ENCODE peak calls at places on chromosome 21, in four cellular contexts. L is endothelial cell of umbilical vein, D is fibroblast of lung, O is tibial artery. R is an unnamed sample.

GRCh38 chr21:46253610-46254124 is 25.1 kb upstream of the LSS start:
- DNase-seq in L (peak), D (peak), O (no peak), R (no peak)

GRCh38 chr21:19228241-19228640 is 824.7 kb upstream of the TMPRSS15 start:
- DNase-seq in L (no peak), O (no peak), D (no peak), R (no peak)

GRCh38 chr21:38680401-38680800 is 125.3 kb upstream of the ETS2 start:
- DNase-seq in O (no peak), L (no peak), D (no peak), R (no peak)

GRCh38 chr21:32457360-32457840 is 44.9 kb downstream of the EVA1C start:
- DNase-seq in O (peak), D (peak), L (peak), R (no peak)

GRCh38 chr21:17819114-17819877 is at the start of gene C21orf91:
- DNase-seq in O (peak), L (peak), D (peak), R (peak)

GRCh38 chr21:28325618-28326017 is 667.1 kb downstream of the LTN1 start:
- DNase-seq in O (no peak), D (no peak), L (no peak), R (no peak)

GRCh38 chr21:39009587-39010225 is 173.5 kb downstream of the PSMG1 start:
- DNase-seq in D (no peak), O (no peak), L (peak), R (no peak)

GRCh38 chr21:25638634-25639166 is 358 bp upstream of the JAM2 start:
- DNase-seq in O (no peak), D (peak), L (peak), R (no peak)

GRCh38 chr21:46617267-46618051 is 12.6 kb upstream of the S100B start:
- DNase-seq in D (peak), L (peak), O (no peak), R (peak)

GRCh38 chr21:28148400-28149064 is 844.1 kb downstream of the LTN1 start:
- DNase-seq in L (no peak), D (peak), O (no peak), R (no peak)

GRCh38 chr21:39537571-39537970 is 75.2 kb upstream of the B3GALT5 start:
- DNase-seq in L (no peak), D (no peak), O (no peak), R (no peak)

GRCh38 chr21:43372663-43373386 is 54.1 kb downstream of the SIK1 start:
- DNase-seq in O (no peak), L (no peak), D (no peak), R (no peak)

GRCh38 chr21:32562915-32563314 is 22.4 kb downstream of the TCP10L start:
- DNase-seq in O (no peak), D (peak), L (peak), R (no peak)

GRCh38 chr21:22490044-22490443 is 1491.8 kb downstream of the NCAM2 start:
- DNase-seq in L (no peak), O (no peak), D (no peak), R (no peak)

GRCh38 chr21:32806810-32807386 is 35.3 kb upstream of the PAXBP1 start:
- DNase-seq in L (no peak), D (no peak), O (no peak), R (peak)

GRCh38 chr21:18244721-18245486 is at the start of gene CHODL:
- DNase-seq in O (peak), L (no peak), D (peak), R (no peak)

GRCh38 chr21:29979043-29979442 is 39.2 kb upstream of the GRIK1 start:
- DNase-seq in D (no peak), O (no peak), L (no peak), R (no peak)

GRCh38 chr21:34199121-34199910 is 125.9 kb downstream of the MRPS6 start:
- DNase-seq in O (no peak), L (no peak), D (no peak), R (no peak)

GRCh38 chr21:34200288-34200905 is 127.0 kb downstream of the MRPS6 start:
- DNase-seq in L (no peak), D (peak), O (no peak), R (no peak)

GRCh38 chr21:34201441-34201838 is 128.1 kb downstream of the MRPS6 start:
- DNase-seq in D (no peak), O (no peak), L (no peak), R (no peak)

GRCh38 chr21:34202553-34203332 is 129.4 kb downstream of the MRPS6 start:
- DNase-seq in D (peak), L (no peak), O (peak), R (no peak)

GRCh38 chr21:34201001-34201400 is 127.6 kb downstream of the MRPS6 start:
- DNase-seq in L (no peak), O (no peak), D (no peak), R (no peak)
- H3K27ac ChIP-seq in L (no peak), O (peak), D (no peak), R (no peak)

DNA sequence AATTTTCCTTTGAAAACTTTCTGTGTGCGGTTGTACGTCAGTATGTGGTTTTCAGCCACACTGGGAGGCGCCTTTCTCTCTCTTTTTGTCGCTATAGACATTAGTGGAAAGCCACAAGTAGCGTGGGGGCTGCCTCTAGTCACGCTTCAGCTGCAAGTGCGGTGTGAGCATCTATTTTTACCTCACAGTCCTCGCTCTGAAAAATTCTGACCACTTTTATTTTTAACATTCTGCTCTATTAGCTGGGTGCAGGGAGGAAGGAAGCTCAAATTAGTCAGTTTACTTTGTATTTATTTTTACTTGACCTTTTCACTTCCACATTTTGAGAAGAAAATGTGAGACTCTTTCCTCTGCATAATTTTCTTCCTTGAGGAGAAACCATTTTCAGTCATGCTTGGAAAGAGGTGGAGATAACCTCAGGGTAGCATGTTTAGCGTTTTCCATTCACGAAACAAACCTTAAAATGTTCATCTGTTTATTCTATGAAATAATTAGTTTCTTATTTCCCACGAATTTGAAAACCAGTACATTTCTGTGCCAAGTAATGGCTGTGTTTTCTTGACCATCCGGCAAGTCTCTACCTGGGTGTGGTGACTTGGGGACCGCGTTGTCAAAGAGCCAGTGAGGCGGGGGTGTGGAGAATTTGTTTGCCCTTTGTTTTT is 35.6 kb downstream of the ADARB1 start:
- DNase-seq in L (peak), D (no peak), O (no peak), R (peak)
- H3K4me3 ChIP-seq in L (peak), D (no peak), O (peak), R (no peak)

GRCh38 chr21:15121097-15121654 is 56.4 kb upstream of the NRIP1 start:
- DNase-seq in L (no peak), D (no peak), O (no peak), R (no peak)
- TF ChIP-seq CTCF in L (no peak), D (no peak), O (no peak), R (no peak)

GRCh38 chr21:26966360-26966977 is 419 bp downstream of the ADAMTS5 start:
- DNase-seq in D (no peak), O (peak), L (no peak), R (no peak)

GRCh38 chr21:26965567-26966359 is 1.1 kb downstream of the ADAMTS5 start:
- DNase-seq in D (no peak), O (peak), L (no peak), R (peak)

GRCh38 chr21:26964379-26964778 is 2.5 kb downstream of the ADAMTS5 start:
- DNase-seq in O (peak), L (no peak), D (peak), R (no peak)

GRCh38 chr21:26965091-26965566 is 1.8 kb downstream of the ADAMTS5 start:
- DNase-seq in L (no peak), O (no peak), D (no peak), R (no peak)

DNA sequence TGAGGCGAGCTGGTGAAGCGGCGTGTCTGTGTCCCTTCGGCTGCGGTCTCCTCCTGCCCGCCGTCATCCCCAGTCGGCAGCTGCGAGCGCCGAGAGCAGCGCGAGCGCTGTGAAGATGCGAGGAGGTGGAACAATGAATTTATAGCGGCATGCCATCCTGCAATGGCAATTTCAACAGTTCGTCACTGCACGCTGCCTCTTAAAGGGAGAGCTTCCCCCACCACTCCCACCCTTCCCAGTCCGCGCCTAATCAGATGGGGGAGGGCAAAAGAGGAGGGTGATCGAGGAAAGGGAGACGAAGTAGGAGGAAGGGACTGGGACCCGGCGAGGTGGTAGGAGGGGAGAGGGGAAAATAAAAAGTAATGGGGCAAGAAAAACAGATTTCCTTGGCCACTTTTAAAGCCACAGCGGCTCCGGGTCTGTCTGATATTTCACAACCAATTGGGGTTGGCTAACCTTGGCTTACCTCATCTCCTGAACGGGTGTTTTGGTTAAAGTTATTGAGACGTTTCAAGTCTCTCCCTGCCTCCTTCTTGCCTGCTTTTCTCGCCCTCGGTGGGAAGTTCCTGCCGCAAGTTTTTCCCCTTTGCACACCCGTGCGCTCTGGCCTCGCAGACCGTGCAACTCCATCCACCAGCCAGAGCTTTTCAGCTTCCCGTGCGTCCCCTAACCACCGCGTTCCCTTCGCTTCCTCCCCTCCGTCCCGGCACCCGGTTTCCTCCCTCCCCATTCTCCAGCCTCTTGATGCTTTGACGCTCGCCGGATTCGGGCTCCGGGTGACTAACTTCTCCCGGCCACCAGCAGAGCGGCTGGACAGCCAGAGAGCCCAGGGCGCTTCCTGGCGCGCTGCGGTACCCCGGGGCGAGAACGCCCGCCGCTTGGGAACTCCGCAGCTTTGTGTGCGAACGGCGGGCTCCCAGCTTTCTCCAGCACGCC is at the start of gene ADAMTS5:
- DNase-seq in O (peak), D (peak), L (peak), R (peak)
- H3K27ac ChIP-seq in O (peak), D (peak), L (no peak), R (peak)

DNA sequence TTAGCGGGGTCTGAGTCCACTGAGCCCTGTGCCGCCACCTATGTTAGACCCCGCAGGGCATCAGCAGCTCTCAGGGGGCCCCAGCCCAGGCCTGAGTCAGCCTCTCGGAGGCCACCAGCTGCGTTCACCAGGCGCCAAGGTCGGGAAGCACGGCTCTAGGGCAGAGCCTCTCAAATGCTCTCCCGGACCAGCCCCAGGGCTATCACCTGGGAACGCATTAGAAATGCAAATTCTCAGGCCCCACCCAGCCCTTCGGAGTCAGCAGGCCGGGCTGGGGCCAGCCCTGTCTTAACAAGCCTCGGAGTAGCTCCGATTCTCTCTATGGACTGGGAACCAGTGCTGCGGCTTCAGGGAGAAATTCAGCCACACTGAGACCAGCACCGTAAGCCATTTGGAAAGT is 37.2 kb upstream of the TSPEAR start:
- DNase-seq in O (no peak), L (no peak), D (no peak), R (no peak)
- H3K4me3 ChIP-seq in O (no peak), L (no peak), D (no peak), R (no peak)

GRCh38 chr21:16608209-16608830 is 878.5 kb downstream of the USP25 start:
- DNase-seq in D (peak), O (no peak), L (no peak), R (no peak)
- TF ChIP-seq CTCF in D (no peak), O (no peak), L (no peak), R (peak)

DNA sequence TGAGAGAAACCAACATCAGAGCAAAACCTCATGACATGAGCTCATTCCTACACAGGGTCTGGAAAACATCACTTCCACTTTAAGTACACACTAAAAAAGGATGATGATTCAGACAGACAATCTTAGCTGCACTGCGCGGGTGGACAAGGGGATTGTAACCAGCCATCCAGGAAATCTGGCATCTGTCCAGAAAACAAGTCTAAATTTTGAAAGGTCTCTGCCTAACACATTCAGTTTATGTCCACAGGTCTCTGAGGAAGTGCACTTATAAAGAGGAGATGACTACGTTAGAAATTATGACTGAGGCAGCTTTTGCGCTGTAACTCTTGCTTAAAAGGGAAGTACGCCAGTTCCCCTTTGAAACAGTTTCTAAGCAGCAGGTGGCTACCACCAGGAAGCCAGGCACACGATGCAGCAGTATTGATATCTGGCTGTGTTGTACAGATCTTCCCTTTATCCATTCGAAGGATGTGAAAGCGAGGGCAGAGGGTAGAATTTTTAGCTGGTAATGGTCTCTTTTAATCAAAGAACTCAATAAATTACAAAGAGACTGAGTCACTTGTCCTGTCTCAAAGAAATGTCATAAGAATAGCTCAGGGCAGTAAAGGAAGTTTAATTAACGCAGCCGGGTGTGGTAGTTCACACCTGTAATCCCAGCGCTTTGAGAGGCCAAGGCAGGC is 128.0 kb downstream of the SETD4 start:
- DNase-seq in O (peak), D (peak), L (peak), R (peak)
- H3K27ac ChIP-seq in O (peak), D (peak), L (peak), R (peak)

DNA sequence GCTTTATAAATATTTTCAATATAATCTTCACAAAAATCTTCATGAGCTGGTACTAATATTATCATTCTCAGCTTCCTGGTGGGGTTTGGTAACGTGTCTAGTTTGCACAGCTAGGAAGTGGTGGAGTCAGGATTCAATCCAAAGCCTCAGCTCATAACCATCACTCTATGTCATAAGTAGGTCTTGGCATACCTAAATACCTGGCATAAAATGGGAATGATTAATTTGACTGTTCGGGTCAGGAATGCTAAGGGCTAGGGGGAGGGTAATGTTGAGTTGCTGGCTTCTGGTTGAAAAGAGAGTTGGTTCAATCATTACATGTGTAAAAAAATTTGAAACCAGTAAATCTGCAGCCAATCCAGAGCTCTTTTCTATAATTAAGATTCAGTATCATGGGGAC is 5.6 kb upstream of the SAMSN1 start:
- DNase-seq in L (no peak), O (no peak), D (no peak), R (no peak)
- H3K4me3 ChIP-seq in L (no peak), O (no peak), D (no peak), R (no peak)

R was measured in brain microvascular endothelial cell.